ENCODE peak calls at places on chromosome 15, in eight cellular contexts. One of them, this sample, is unnamed.

GRCh38 chr15:90889313-90889730 is 5.0 kb downstream of the FES start:
- DNase-seq in SHP77 treated with DMSO at 0.1 percent for 48 hours: no peak
- DNase-seq in stimulated activated CD4-positive, alpha-beta T cell treated with anti-CD3 and anti-CD28 coated beads, Interleukin-2, amount 100 ng/mL, for 48 hours: no peak
- DNase-seq in GM04504: no peak
- DNase-seq in sciatic nerve: no peak
- DNase-seq in iPS-NIHi11: no peak
- DNase-seq in NCI-H1105: no peak
- DNase-seq in SIG-M5: no peak
- DNase-seq in this sample: no peak

GRCh38 chr15:69181419-69181818 is 21.0 kb downstream of the GLCE start:
- DNase-seq in SHP77 treated with DMSO at 0.1 percent for 48 hours: no peak
- DNase-seq in stimulated activated CD4-positive, alpha-beta T cell treated with anti-CD3 and anti-CD28 coated beads, Interleukin-2, amount 100 ng/mL, for 48 hours: no peak
- DNase-seq in GM04504: no peak
- DNase-seq in sciatic nerve: no peak
- DNase-seq in iPS-NIHi11: no peak
- DNase-seq in NCI-H1105: no peak
- DNase-seq in SIG-M5: no peak
- DNase-seq in this sample: no peak

GRCh38 chr15:79307251-79307650 is 3.7 kb upstream of the TMED3 start:
- DNase-seq in SHP77 treated with DMSO at 0.1 percent for 48 hours: no peak
- DNase-seq in stimulated activated CD4-positive, alpha-beta T cell treated with anti-CD3 and anti-CD28 coated beads, Interleukin-2, amount 100 ng/mL, for 48 hours: no peak
- DNase-seq in GM04504: no peak
- DNase-seq in sciatic nerve: no peak
- DNase-seq in iPS-NIHi11: no peak
- DNase-seq in NCI-H1105: no peak
- DNase-seq in SIG-M5: no peak
- DNase-seq in this sample: no peak

GRCh38 chr15:70266412-70267089 is 168.8 kb upstream of the TLE3 start:
- DNase-seq in SHP77 treated with DMSO at 0.1 percent for 48 hours: no peak
- DNase-seq in stimulated activated CD4-positive, alpha-beta T cell treated with anti-CD3 and anti-CD28 coated beads, Interleukin-2, amount 100 ng/mL, for 48 hours: no peak
- DNase-seq in GM04504: no peak
- DNase-seq in sciatic nerve: peak
- DNase-seq in iPS-NIHi11: no peak
- DNase-seq in NCI-H1105: no peak
- DNase-seq in SIG-M5: no peak
- DNase-seq in this sample: no peak

GRCh38 chr15:73232771-73233170 is 136.0 kb downstream of the HCN4 start:
- DNase-seq in SHP77 treated with DMSO at 0.1 percent for 48 hours: no peak
- DNase-seq in stimulated activated CD4-positive, alpha-beta T cell treated with anti-CD3 and anti-CD28 coated beads, Interleukin-2, amount 100 ng/mL, for 48 hours: no peak
- DNase-seq in GM04504: no peak
- DNase-seq in sciatic nerve: no peak
- DNase-seq in iPS-NIHi11: no peak
- DNase-seq in NCI-H1105: no peak
- DNase-seq in SIG-M5: no peak
- DNase-seq in this sample: no peak

GRCh38 chr15:35078221-35078915 is 6.7 kb downstream of the NANOGP8 start:
- DNase-seq in SHP77 treated with DMSO at 0.1 percent for 48 hours: peak
- DNase-seq in stimulated activated CD4-positive, alpha-beta T cell treated with anti-CD3 and anti-CD28 coated beads, Interleukin-2, amount 100 ng/mL, for 48 hours: peak
- DNase-seq in GM04504: no peak
- DNase-seq in sciatic nerve: no peak
- DNase-seq in iPS-NIHi11: peak
- DNase-seq in NCI-H1105: peak
- DNase-seq in SIG-M5: no peak
- DNase-seq in this sample: peak

GRCh38 chr15:101451192-101451799 is 38.2 kb downstream of the PCSK6 start:
- DNase-seq in SHP77 treated with DMSO at 0.1 percent for 48 hours: no peak
- DNase-seq in stimulated activated CD4-positive, alpha-beta T cell treated with anti-CD3 and anti-CD28 coated beads, Interleukin-2, amount 100 ng/mL, for 48 hours: no peak
- DNase-seq in GM04504: no peak
- DNase-seq in sciatic nerve: peak
- DNase-seq in iPS-NIHi11: no peak
- DNase-seq in NCI-H1105: no peak
- DNase-seq in SIG-M5: no peak
- DNase-seq in this sample: peak

GRCh38 chr15:100910556-100910955 is 8.6 kb upstream of the LRRK1 start:
- DNase-seq in SHP77 treated with DMSO at 0.1 percent for 48 hours: no peak
- DNase-seq in stimulated activated CD4-positive, alpha-beta T cell treated with anti-CD3 and anti-CD28 coated beads, Interleukin-2, amount 100 ng/mL, for 48 hours: no peak
- DNase-seq in GM04504: no peak
- DNase-seq in sciatic nerve: peak
- DNase-seq in iPS-NIHi11: no peak
- DNase-seq in NCI-H1105: no peak
- DNase-seq in SIG-M5: no peak
- DNase-seq in this sample: no peak

GRCh38 chr15:22968356-22968755 is 11.8 kb downstream of the CYFIP1 start:
- DNase-seq in SHP77 treated with DMSO at 0.1 percent for 48 hours: no peak
- DNase-seq in stimulated activated CD4-positive, alpha-beta T cell treated with anti-CD3 and anti-CD28 coated beads, Interleukin-2, amount 100 ng/mL, for 48 hours: no peak
- DNase-seq in GM04504: peak
- DNase-seq in sciatic nerve: peak
- DNase-seq in iPS-NIHi11: no peak
- DNase-seq in NCI-H1105: no peak
- DNase-seq in SIG-M5: no peak
- DNase-seq in this sample: peak